ENCODE peak calls at places on chromosomes 16 and 17, in eight cellular contexts. J, L, R, G, O, A, W and K are unnamed samples.

GRCh38 chr16:53952215-53953208 is 248.6 kb downstream of the FTO start:
- DNase-seq in L (no peak), A (peak; percentile 9), J (no peak), R (no peak), G (no peak), W (no peak), O (peak; percentile 71), K (no peak)

GRCh38 chr16:56789360-56789759 is 59.4 kb downstream of the NUP93 start:
- DNase-seq in W (peak; percentile 36), R (peak; percentile 55), G (peak; percentile 42), A (peak; percentile 60), O (peak; percentile 78), L (no peak), J (no peak), K (peak; percentile 56)

GRCh38 chr17:40303706-40304450 is 5.1 kb upstream of the RARA start:
- DNase-seq in A (peak; percentile 96), R (no peak), L (no peak), O (no peak), G (peak; percentile 56), J (no peak), W (peak; percentile 74), K (no peak)

GRCh38 chr17:13460646-13461045 is 141.1 kb downstream of the HS3ST3A1 start:
- DNase-seq in R (no peak), L (no peak), O (no peak), W (no peak), G (no peak), A (peak; percentile 30), J (no peak), K (no peak)

GRCh38 chr16:58249780-58250478 is 44.9 kb downstream of the PRSS54 start:
- DNase-seq in L (peak; percentile 94), J (peak; percentile 92), A (peak; percentile 95), O (peak; percentile 85), W (peak; percentile 94), G (peak; percentile 96), R (peak; percentile 63), K (peak; percentile 85)

GRCh38 chr17:73820686-73821448 is 176.6 kb upstream of the SDK2 start:
- DNase-seq in R (no peak), G (peak; percentile 85), W (peak; percentile 30), L (peak; percentile 86), J (peak; percentile 88), A (peak; percentile 48), O (no peak), K (no peak)

GRCh38 chr17:61404702-61405046 is 5.0 kb downstream of the TBX2 start:
- DNase-seq in L (no peak), J (peak; percentile 59), O (no peak), G (peak; percentile 42), R (no peak), A (no peak), W (no peak), K (no peak)

GRCh38 chr16:88116121-88116900 is 165.1 kb downstream of the BANP start:
- DNase-seq in G (no peak), A (peak; percentile 17), R (no peak), W (no peak), J (no peak), O (no peak), L (no peak), K (peak; percentile 1)

GRCh38 chr17:48728232-48729231 is at the start of gene HOXB13:
- DNase-seq in W (peak; percentile 67), O (peak; percentile 41), G (peak; percentile 54), L (peak; percentile 74), A (peak; percentile 70), J (peak; percentile 77), R (peak; percentile 75), K (peak; percentile 94)

GRCh38 chr16:54397190-54397835 is 110.7 kb upstream of the IRX3 start:
- DNase-seq in W (no peak), O (no peak), J (no peak), G (no peak), R (no peak), A (peak; percentile 12), L (no peak), K (no peak)

GRCh38 chr16:81774348-81774747 is 4.7 kb upstream of the PLCG2 start:
- DNase-seq in O (no peak), J (no peak), L (no peak), G (no peak), R (no peak), W (no peak), A (no peak), K (no peak)

GRCh38 chr17:11641521-11642275 is 43.4 kb downstream of the DNAH9 start:
- DNase-seq in R (no peak), L (no peak), J (no peak), W (no peak), A (no peak), O (no peak), G (no peak), K (no peak)

GRCh38 chr16:89246903-89247733 is 29.6 kb downstream of the ZNF778 start:
- DNase-seq in A (peak; percentile 95), R (peak; percentile 68), O (no peak), L (peak; percentile 95), G (peak; percentile 100), W (peak; percentile 97), J (peak; percentile 88), K (peak; percentile 78)

GRCh38 chr16:73732681-73733080 is 563.9 kb upstream of the PSMD7 start:
- DNase-seq in G (no peak), W (no peak), A (no peak), J (no peak), O (no peak), R (no peak), L (no peak), K (no peak)

GRCh38 chr16:73730496-73731090 is 566.0 kb upstream of the PSMD7 start:
- DNase-seq in L (no peak), J (no peak), O (no peak), W (no peak), R (no peak), A (no peak), G (no peak), K (no peak)

GRCh38 chr16:73735954-73736353 is 560.7 kb upstream of the PSMD7 start:
- DNase-seq in W (no peak), J (no peak), R (no peak), A (no peak), O (no peak), G (no peak), L (no peak), K (no peak)

GRCh38 chr16:73735018-73735417 is 561.6 kb upstream of the PSMD7 start:
- DNase-seq in O (no peak), J (no peak), W (peak; percentile 29), G (no peak), L (no peak), R (no peak), A (peak; percentile 66), K (peak; percentile 75)

DNA sequence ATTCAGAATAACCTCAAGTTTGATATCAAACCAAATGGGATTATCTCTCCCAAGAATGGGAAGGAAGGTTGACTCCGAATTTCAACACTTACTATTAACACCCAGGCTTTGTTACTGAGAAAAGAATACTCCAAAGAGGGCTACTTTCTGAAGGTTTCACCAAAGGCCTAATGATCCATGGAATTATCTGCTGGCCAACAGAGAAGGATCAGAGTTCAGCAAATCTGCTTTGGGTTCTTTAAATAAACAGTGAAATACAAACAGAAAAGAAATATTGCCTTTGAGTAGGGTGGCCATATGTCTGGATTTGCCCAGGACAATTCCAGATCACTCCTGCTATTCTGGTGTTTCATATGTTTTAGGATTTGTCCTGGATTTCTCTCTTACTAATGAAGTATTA is 564.5 kb upstream of the PSMD7 start:
- DNase-seq in A (no peak), R (no peak), W (no peak), O (no peak), L (no peak), J (no peak), G (no peak), K (no peak)
- H3K27ac ChIP-seq in A (no peak overlapping the region), R (no peak overlapping the region), W (peak overlapping the region; percentile 55), O (no peak overlapping the region), L (no peak overlapping the region), J (no peak overlapping the region), G (no peak overlapping the region), K (no peak overlapping the region)

GRCh38 chr17:46777943-46778915 is 40.3 kb downstream of the WNT3 start:
- DNase-seq in J (peak; percentile 53), G (peak; percentile 59), L (peak; percentile 83), O (no peak), A (peak; percentile 62), R (no peak), W (no peak), K (no peak)

GRCh38 chr17:46783031-46783593 is 35.4 kb downstream of the WNT3 start:
- DNase-seq in W (peak; percentile 80), G (no peak), R (no peak), A (no peak), J (no peak), L (no peak), O (no peak), K (peak; percentile 55)

GRCh38 chr17:46785696-46786095 is 32.8 kb downstream of the WNT3 start:
- DNase-seq in L (peak; percentile 80), W (peak; percentile 54), A (no peak), J (peak; percentile 59), G (no peak), O (no peak), R (no peak), K (no peak)

GRCh38 chr17:46780003-46780373 is 38.5 kb downstream of the WNT3 start:
- DNase-seq in O (no peak), G (peak; percentile 30), L (no peak), J (no peak), A (no peak), R (no peak), W (no peak), K (no peak)

GRCh38 chr17:46782250-46782953 is 36.1 kb downstream of the WNT3 start:
- DNase-seq in O (peak; percentile 30), W (peak; percentile 67), G (peak; percentile 82), R (no peak), L (peak; percentile 62), J (peak; percentile 77), A (peak; percentile 54), K (peak; percentile 84)
- TF ChIP-seq EZH2phosphoT487 in O (no peak), W (no peak), G (no peak), R (no peak), L (no peak), J (no peak), A (no peak), K (no peak)

DNA sequence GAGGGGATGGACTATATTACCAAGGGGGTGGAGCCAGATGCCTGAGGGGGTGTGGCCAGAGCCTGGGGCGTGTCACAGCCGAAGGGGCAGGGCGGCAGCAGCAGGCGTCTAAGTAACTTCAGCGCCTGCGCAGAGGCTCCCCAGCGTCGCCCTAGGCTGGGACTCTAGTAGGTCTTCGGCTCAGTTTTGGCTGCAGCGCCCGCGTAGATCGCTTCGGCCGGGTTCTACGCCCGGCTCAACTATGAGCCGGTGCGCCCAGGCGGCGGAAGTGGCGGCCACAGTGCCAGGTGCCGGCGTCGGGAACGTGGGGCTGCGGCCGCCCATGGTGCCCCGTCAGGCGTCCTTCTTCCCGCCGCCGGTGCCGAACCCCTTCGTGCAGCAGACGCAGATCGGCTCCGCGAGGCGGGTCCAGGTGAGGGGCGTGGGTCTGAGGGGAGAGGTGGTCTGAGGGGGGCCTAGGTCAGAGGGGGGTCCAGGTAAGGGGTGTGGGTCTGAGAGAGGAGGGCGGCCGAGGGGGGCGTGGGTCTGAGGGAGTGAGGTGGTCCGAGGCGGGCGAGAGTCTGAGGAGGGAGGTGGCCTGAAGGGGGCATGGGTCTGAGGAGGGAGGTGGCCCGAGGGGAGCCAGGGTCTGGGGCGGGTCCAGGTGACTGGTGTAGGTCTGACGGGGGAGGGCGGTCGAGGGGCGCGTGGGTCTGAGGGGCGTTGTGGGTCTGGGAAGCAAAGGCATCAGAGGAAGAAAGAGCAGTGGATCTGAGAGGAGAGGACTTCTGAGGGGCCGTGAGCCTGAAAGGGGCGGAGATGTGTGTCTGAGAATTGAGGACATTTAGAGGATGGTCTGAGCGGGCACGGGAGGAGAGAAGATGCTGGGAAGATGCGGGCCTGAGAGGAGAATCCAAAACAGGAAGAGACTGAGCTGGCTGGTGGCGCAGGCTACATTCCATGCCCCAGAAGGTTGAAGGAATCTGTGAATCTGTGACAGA is at the start of gene LPCAT2:
- DNase-seq in G (peak; percentile 94), A (peak; percentile 93), W (peak; percentile 94), J (peak; percentile 96), O (peak; percentile 66), L (peak; percentile 95), R (peak; percentile 71), K (peak; percentile 73)
- H3K27me3 ChIP-seq in G (no peaks in the 10 kb centered on the region), A (no peaks in the 10 kb centered on the region), W (no peaks in the 10 kb centered on the region), J (no peaks in the 10 kb centered on the region), O (no peaks in the 10 kb centered on the region), L (peaks cover 16% of the 10 kb centered on the region), R (no peaks in the 10 kb centered on the region), K (no peaks in the 10 kb centered on the region)

GRCh38 chr17:58514795-58515157 is 338 bp upstream of the MTMR4 start:
- DNase-seq in W (no peak), L (no peak), A (peak; percentile 11), R (no peak), G (no peak), J (no peak), O (no peak), K (no peak)
- H3K27ac ChIP-seq in W (peak overlapping the region; percentile 94), L (no peak overlapping the region), A (no peak overlapping the region), R (no peak overlapping the region), G (no peak overlapping the region), J (peak overlapping the region; percentile 92), O (no peak overlapping the region), K (no peak overlapping the region)